ENCODE peak calls at places on chromosome 16, in six cellular contexts. Z, M, C, A, K and P are unnamed samples.

GRCh38 chr16:70483426-70483825 is 29.0 kb downstream of the FCSK start:
- DNase-seq in A (no peak), K (no peak), Z (no peak), M (no peak), C (no peak), P (no peak)

GRCh38 chr16:15886078-15886477 is 2.3 kb downstream of the CEP20 start:
- DNase-seq in A (no peak), M (no peak), K (no peak), C (no peak), Z (no peak), P (no peak)

GRCh38 chr16:89020068-89020924 is 43.3 kb upstream of the CBFA2T3 start:
- DNase-seq in A (no peak), K (no peak), Z (no peak), C (no peak), M (peak), P (no peak)

GRCh38 chr16:67199808-67200198 is 872 bp downstream of the ELMO3 start:
- DNase-seq in M (no peak), C (no peak), K (no peak), Z (peak), A (no peak), P (no peak)

GRCh38 chr16:11250091-11250785 is 5.8 kb downstream of the SOCS1 start:
- DNase-seq in A (peak), M (no peak), C (no peak), Z (no peak), K (no peak), P (no peak)

GRCh38 chr16:25264599-25264998 is 7.0 kb upstream of the ZKSCAN2 start:
- DNase-seq in Z (no peak), K (no peak), C (no peak), A (peak), M (no peak), P (no peak)

GRCh38 chr16:2213817-2214720 is 571 bp downstream of the PGP start:
- DNase-seq in M (no peak), A (no peak), Z (no peak), C (no peak), K (no peak), P (no peak)

GRCh38 chr16:82639666-82640336 is 13.0 kb downstream of the CDH13 start:
- DNase-seq in Z (peak), M (peak), C (peak), K (no peak), A (peak), P (no peak)

GRCh38 chr16:67268136-67268579 is 11.2 kb upstream of the PLEKHG4 start:
- DNase-seq in M (no peak), C (peak), A (peak), K (no peak), Z (peak), P (peak)

GRCh38 chr16:1144476-1145382 is 8.2 kb upstream of the CACNA1H start:
- DNase-seq in C (no peak), K (no peak), M (no peak), Z (no peak), A (no peak), P (no peak)